ENCODE peak calls at places on chromosomes 12 and 14, in nine cellular contexts. N, T, E, A, Q, X, U, M and F are unnamed samples.

GRCh38 chr12:52182898-52183543 is 8.8 kb downstream of the KRT80 start:
- DNase-seq in N (no peak), T (no peak), E (no peak), A (no peak), Q (no peak), X (no peak), U (no peak), M (no peak), F (no peak)

GRCh38 chr12:45660330-45660729 is 69.2 kb upstream of the ARID2 start:
- DNase-seq in N (peak; percentile 51), T (peak; percentile 77), E (no peak), A (no peak), Q (no peak), X (no peak), U (no peak), M (no peak), F (no peak)

GRCh38 chr14:68495638-68496114 is 297.2 kb downstream of the ZFP36L1 start:
- DNase-seq in N (no peak), T (no peak), E (no peak), A (no peak), Q (no peak), X (no peak), U (no peak), M (no peak), F (no peak)

GRCh38 chr14:24095196-24096068 is 1.3 kb downstream of the PCK2 start:
- DNase-seq in N (no peak), T (peak; percentile 33), E (peak; percentile 12), A (peak; percentile 83), Q (peak; percentile 71), X (no peak), U (no peak), M (peak; percentile 78), F (no peak)

GRCh38 chr12:112303004-112303403 is 79.2 kb downstream of the HECTD4 start:
- DNase-seq in N (peak; percentile 61), T (peak; percentile 88), E (no peak), A (peak; percentile 19), Q (no peak), X (peak; percentile 16), U (no peak), M (no peak), F (no peak)

GRCh38 chr14:71626281-71626835 is 305.9 kb upstream of the RGS6 start:
- DNase-seq in N (no peak), T (peak; percentile 50), E (no peak), A (no peak), Q (no peak), X (no peak), U (no peak), M (no peak), F (no peak)

GRCh38 chr12:26744697-26745440 is 88.1 kb downstream of the ITPR2 start:
- DNase-seq in N (no peak), T (no peak), E (no peak), A (no peak), Q (no peak), X (no peak), U (no peak), M (no peak), F (no peak)

GRCh38 chr12:89742337-89743022 is 33.8 kb upstream of the ATP2B1 start:
- DNase-seq in N (no peak), T (no peak), E (no peak), A (no peak), Q (no peak), X (no peak), U (no peak), M (no peak), F (no peak)

GRCh38 chr12:34393086-34393820 is 371.0 kb downstream of the ALG10 start:
- DNase-seq in N (no peak), T (no peak), E (no peak), A (no peak), Q (no peak), X (no peak), U (no peak), M (peak; percentile 5), F (no peak)

GRCh38 chr14:23899788-23900187 is 53.8 kb upstream of the DHRS4 start:
- DNase-seq in N (no peak), T (no peak), E (no peak), A (no peak), Q (no peak), X (no peak), U (no peak), M (no peak), F (no peak)

GRCh38 chr12:76945867-76946266 is 67.0 kb upstream of the CSRP2 start:
- DNase-seq in N (peak; percentile 49), T (no peak), E (no peak), A (no peak), Q (no peak), X (no peak), U (no peak), M (no peak), F (no peak)

DNA sequence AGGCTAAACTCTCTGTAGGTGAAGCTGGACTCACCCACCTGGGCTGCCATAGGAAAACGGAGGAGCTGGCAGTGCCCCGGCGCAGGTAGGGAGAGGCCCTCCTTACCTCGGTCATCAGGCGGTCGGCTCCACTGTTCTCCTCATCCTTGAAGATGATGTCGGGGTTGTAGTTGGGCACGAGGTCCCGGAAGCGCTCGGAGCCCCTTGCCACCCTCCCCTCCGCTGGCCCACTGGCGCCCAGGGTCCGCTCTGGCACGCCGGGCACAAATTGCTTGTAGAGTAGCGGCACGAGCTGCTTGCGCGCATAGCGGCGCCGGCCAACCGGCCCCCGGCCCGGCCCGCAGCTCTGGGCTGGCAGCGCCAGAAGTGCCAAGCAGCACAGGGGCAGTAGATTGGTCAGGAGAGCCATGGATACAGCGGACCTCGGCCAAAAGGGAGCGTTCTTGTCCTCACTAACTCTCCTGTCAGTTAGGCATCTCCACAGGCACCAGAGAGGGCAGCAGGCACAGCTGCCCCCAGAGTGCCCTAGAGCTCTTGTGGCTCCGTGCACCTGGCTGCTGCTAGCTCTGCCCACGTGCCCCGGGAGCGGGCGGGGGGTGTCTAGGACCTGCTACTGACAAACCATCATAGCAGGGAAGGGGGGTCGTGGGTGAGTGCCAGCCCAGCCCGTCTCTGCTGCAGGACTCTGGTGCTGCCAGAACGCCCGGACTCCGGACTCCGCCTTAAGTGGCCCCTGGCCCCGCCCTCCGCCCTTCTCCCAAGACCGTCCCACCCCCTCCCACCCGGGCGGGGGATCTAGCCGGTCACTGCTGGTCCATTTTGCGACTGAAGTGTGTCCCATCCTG is at the start of gene DHH:
- DNase-seq in N (no peak), T (no peak), E (peak; percentile 46), A (peak; percentile 51), Q (peak; percentile 72), X (no peak), U (peak; percentile 30), M (peak; percentile 46), F (no peak)
- TF ChIP-seq CTCF in N (no peak), T (no peak), E (no peak), A (no peak), Q (no peak), X (no peak), U (no peak), M (no peak), F (no peak)

GRCh38 chr14:106442857-106443256 is 916.5 kb downstream of the TMEM121 start:
- DNase-seq in N (no peak), T (no peak), E (no peak), A (no peak), Q (no peak), X (peak; percentile 16), U (no peak), M (no peak), F (no peak)
- TF ChIP-seq CTCF in N (no peak), T (no peak), E (no peak), A (no peak), Q (no peak), X (no peak), U (no peak), M (no peak), F (no peak)

GRCh38 chr14:75453817-75454434 is 26.1 kb downstream of the JDP2 start:
- DNase-seq in N (no peak), T (no peak), E (no peak), A (no peak), Q (peak; percentile 29), X (no peak), U (no peak), M (no peak), F (no peak)
- TF ChIP-seq CTCF in N (no peak), T (no peak), E (no peak), A (no peak), Q (no peak), X (peak; percentile 21), U (no peak), M (no peak), F (peak; percentile 4)

GRCh38 chr14:100084591-100084990 is 19.4 kb downstream of the EVL start:
- DNase-seq in N (no peak), T (no peak), E (no peak), A (no peak), Q (no peak), X (no peak), U (no peak), M (no peak), F (no peak)
- TF ChIP-seq CTCF in N (no peak), T (no peak), E (no peak), A (no peak), Q (no peak), X (no peak), U (no peak), M (no peak), F (no peak)